ENCODE peak calls at places on chromosomes 6 and 20, in six cellular contexts. V is heart left ventricle, O is lower leg skin, U is esophagus muscularis mucosa, J is adrenal gland, G is ovary. K is an unnamed sample.

GRCh38 chr6:11224252-11224965 is 8.1 kb downstream of the NEDD9 start:
- DNase-seq in V (no peak), O (no peak), U (no peak), J (no peak), G (no peak), K (no peak)

GRCh38 chr6:84707161-84707560 is 57.2 kb downstream of the TBX18 start:
- DNase-seq in V (no peak), O (no peak), U (no peak), J (no peak), G (no peak), K (no peak)

GRCh38 chr6:155093430-155093829 is 98.3 kb downstream of the TIAM2 start:
- DNase-seq in V (no peak), O (no peak), U (no peak), J (no peak), G (no peak), K (no peak)

GRCh38 chr6:24721461-24722215 is 2.7 kb upstream of the C6orf62 start:
- DNase-seq in V (peak), O (peak), U (no peak), J (peak), G (no peak), K (no peak)

GRCh38 chr6:161414800-161415199 is 140.9 kb upstream of the AGPAT4 start:
- DNase-seq in V (no peak), O (no peak), U (no peak), J (no peak), G (no peak), K (no peak)

GRCh38 chr20:36633285-36633772 is 12.7 kb downstream of the SLA2 start:
- DNase-seq in V (no peak), O (no peak), U (no peak), J (no peak), G (no peak), K (no peak)

GRCh38 chr6:34414999-34415858 is 10.6 kb downstream of the RPS10 start:
- DNase-seq in V (peak), O (no peak), U (no peak), J (peak), G (peak), K (peak)

GRCh38 chr6:509676-510075 is 118.1 kb downstream of the IRF4 start:
- DNase-seq in V (no peak), O (no peak), U (no peak), J (no peak), G (no peak), K (no peak)

GRCh38 chr6:4384638-4385036 is 249.3 kb upstream of the ECI2 start:
- DNase-seq in V (no peak), O (no peak), U (no peak), J (no peak), G (no peak), K (no peak)

GRCh38 chr20:32457476-32457986 is 99.4 kb downstream of the ASXL1 start:
- DNase-seq in V (peak), O (no peak), U (no peak), J (peak), G (peak), K (peak)

GRCh38 chr6:76124010-76124409 is 51.5 kb upstream of the IMPG1 start:
- DNase-seq in V (no peak), O (no peak), U (no peak), J (no peak), G (no peak), K (no peak)

GRCh38 chr6:3603443-3604130 is 146.7 kb upstream of the SLC22A23 start:
- DNase-seq in V (no peak), O (no peak), U (no peak), J (no peak), G (no peak), K (no peak)

GRCh38 chr20:53177687-53178086 is 205.5 kb downstream of the TSHZ2 start:
- DNase-seq in V (no peak), O (no peak), U (no peak), J (no peak), G (no peak), K (no peak)

GRCh38 chr6:82040405-82041221 is 206.9 kb downstream of the IBTK start:
- DNase-seq in V (peak), O (no peak), U (no peak), J (peak), G (peak), K (peak)

GRCh38 chr6:74931567-74931966 is 274.3 kb downstream of the COL12A1 start:
- DNase-seq in V (no peak), O (no peak), U (no peak), J (no peak), G (no peak), K (no peak)

GRCh38 chr6:111692327-111693164 is 86.9 kb upstream of the TRAF3IP2 start:
- DNase-seq in V (peak), O (no peak), U (no peak), J (no peak), G (no peak), K (no peak)

GRCh38 chr6:47524136-47524840 is 46.7 kb downstream of the CD2AP start:
- DNase-seq in V (no peak), O (no peak), U (no peak), J (no peak), G (no peak), K (no peak)

GRCh38 chr6:18395851-18396187 is 8.7 kb downstream of the RNF144B start:
- DNase-seq in V (no peak), O (no peak), U (no peak), J (no peak), G (no peak), K (no peak)

GRCh38 chr20:25272223-25273000 is 24.5 kb downstream of the PYGB start:
- DNase-seq in V (peak), O (peak), U (no peak), J (no peak), G (no peak), K (no peak)

GRCh38 chr6:84998223-84998622 is 233.8 kb upstream of the TBX18 start:
- DNase-seq in V (no peak), O (no peak), U (no peak), J (no peak), G (no peak), K (no peak)

GRCh38 chr6:701215-701614 is 8.3 kb upstream of the EXOC2 start:
- DNase-seq in V (no peak), O (no peak), U (no peak), J (no peak), G (no peak), K (no peak)

GRCh38 chr6:35218456-35218855 is 4.7 kb downstream of the SCUBE3 start:
- DNase-seq in V (no peak), O (no peak), U (no peak), J (no peak), G (no peak), K (no peak)

GRCh38 chr20:47352332-47353223 is 3.9 kb downstream of the ZMYND8 start:
- DNase-seq in V (peak), O (no peak), U (no peak), J (peak), G (peak), K (no peak)

GRCh38 chr6:105243487-105243886 is 63.7 kb upstream of the POPDC3 start:
- DNase-seq in V (no peak), O (no peak), U (no peak), J (no peak), G (no peak), K (no peak)

GRCh38 chr6:170199716-170200115 is 91.2 kb downstream of the DLL1 start:
- DNase-seq in V (no peak), O (no peak), U (peak), J (no peak), G (no peak), K (no peak)

GRCh38 chr6:10463491-10464481 is 48.9 kb upstream of the TFAP2A start:
- DNase-seq in V (no peak), O (no peak), U (no peak), J (no peak), G (no peak), K (no peak)

GRCh38 chr6:4776967-4777925 is 1.0 kb downstream of the CDYL start:
- DNase-seq in V (peak), O (no peak), U (no peak), J (no peak), G (peak), K (no peak)

GRCh38 chr20:6492396-6493055 is 275.0 kb upstream of the BMP2 start:
- DNase-seq in V (no peak), O (no peak), U (no peak), J (no peak), G (no peak), K (no peak)

GRCh38 chr6:89268776-89269175 is 46.3 kb downstream of the GABRR2 start:
- DNase-seq in V (no peak), O (no peak), U (no peak), J (no peak), G (no peak), K (no peak)

GRCh38 chr6:35568967-35569606 is 56.4 kb upstream of the TULP1 start:
- DNase-seq in V (peak), O (peak), U (peak), J (peak), G (no peak), K (peak)

GRCh38 chr6:2993755-2994317 is 5.9 kb upstream of the NQO2 start:
- DNase-seq in V (no peak), O (no peak), U (no peak), J (peak), G (no peak), K (no peak)

GRCh38 chr6:136647363-136647763 is 97.1 kb upstream of the MAP7 start:
- DNase-seq in V (peak), O (no peak), U (no peak), J (peak), G (peak), K (no peak)
- TF ChIP-seq POLR2A in V (no peak), O (no peak), U (no peak), J (no peak), G (no peak), K (no peak)

GRCh38 chr6:158799051-158799792 is 19.9 kb downstream of the EZR start:
- DNase-seq in V (no peak), O (peak), U (no peak), J (peak), G (no peak), K (no peak)

GRCh38 chr6:158807515-158808441 is 11.4 kb downstream of the EZR start:
- DNase-seq in V (no peak), O (peak), U (no peak), J (no peak), G (no peak), K (no peak)

GRCh38 chr6:158805698-158806373 is 13.3 kb downstream of the EZR start:
- DNase-seq in V (no peak), O (peak), U (no peak), J (no peak), G (no peak), K (no peak)

GRCh38 chr6:158801655-158802294 is 17.4 kb downstream of the EZR start:
- DNase-seq in V (peak), O (peak), U (no peak), J (no peak), G (no peak), K (no peak)

DNA sequence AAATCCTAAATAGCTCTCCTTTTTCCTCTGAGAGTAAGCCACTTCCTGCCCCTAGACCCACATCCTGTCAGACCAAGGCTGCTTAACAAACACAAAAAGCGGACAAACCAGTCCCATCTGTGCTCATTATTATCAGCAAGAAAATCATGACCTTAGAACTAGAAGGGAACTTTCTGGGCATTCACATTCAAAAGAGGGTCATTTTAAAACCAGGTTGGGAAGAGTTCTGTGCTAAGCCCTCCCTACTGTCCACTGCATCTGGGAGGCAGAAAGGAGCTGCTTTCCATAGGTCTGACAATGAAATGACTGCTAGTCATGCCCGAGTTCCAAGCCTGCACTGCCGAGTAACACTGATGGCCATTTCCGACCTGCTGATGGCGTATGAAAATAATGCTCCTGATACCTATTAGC is 15.4 kb downstream of the EZR start:
- DNase-seq in V (no peak), O (peak), U (no peak), J (no peak), G (no peak), K (no peak)
- H3K4me3 ChIP-seq in V (peak), O (no peak), U (no peak), J (peak), G (no peak), K (no peak)

DNA sequence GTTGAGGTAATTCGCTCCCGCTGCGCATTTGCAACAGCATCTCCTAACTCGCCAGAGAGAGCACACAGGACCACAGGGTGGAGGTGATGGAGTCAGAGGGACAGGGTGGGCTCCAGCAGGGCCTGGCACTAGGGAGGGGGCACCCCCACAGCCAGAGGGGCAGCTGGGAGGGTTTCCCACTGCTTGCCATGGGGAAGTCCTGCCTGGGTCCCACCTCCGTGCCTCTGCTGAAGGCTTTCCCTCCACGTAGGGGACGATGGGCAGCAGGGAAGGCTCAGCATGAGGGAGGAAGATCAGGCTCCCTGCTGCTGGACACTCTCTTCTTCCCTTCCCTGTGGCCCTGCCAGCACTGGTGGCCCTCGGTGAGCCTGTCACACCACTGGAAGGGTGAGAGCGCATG is 37.2 kb downstream of the VSTM2L start:
- DNase-seq in V (no peak), O (peak), U (no peak), J (no peak), G (no peak), K (no peak)
- TF ChIP-seq POLR2A in V (no peak), O (no peak), U (no peak), J (no peak), G (no peak), K (no peak)

GRCh38 chr6:95687839-95688238 is 110.5 kb downstream of the MANEA start:
- DNase-seq in V (no peak), O (no peak), U (no peak), J (no peak), G (no peak), K (no peak)

GRCh38 chr6:95686272-95686671 is 108.9 kb downstream of the MANEA start:
- DNase-seq in V (no peak), O (no peak), U (no peak), J (no peak), G (no peak), K (no peak)

GRCh38 chr6:95690328-95690727 is 113.0 kb downstream of the MANEA start:
- DNase-seq in V (no peak), O (no peak), U (no peak), J (no peak), G (no peak), K (no peak)

GRCh38 chr6:95685817-95686216 is 108.5 kb downstream of the MANEA start:
- DNase-seq in V (no peak), O (no peak), U (no peak), J (no peak), G (no peak), K (no peak)

DNA sequence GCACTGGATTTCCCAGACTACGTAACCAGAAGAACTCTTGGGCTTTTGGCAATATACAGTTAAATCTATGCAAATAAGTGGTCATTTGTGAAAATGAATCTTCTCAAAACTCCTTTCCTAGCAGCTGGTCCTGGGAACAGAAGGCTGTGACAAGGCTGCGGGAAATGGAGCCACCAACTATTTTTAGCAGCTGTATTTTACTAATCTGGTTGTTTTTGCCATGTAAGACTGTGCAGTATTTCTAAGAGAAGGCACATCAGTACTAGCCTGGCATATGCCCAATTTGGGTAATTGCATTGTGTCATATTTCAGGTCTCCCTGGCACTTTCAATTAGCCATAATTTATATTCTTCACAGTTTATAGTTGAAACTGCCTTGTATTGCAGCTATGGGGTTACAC is 109.5 kb downstream of the MANEA start:
- DNase-seq in V (no peak), O (no peak), U (no peak), J (no peak), G (no peak), K (no peak)
- H3K4me3 ChIP-seq in V (no peak), O (no peak), U (no peak), J (no peak), G (no peak), K (no peak)

GRCh38 chr6:132816665-132817064 is 2.3 kb downstream of the RPS12 start:
- DNase-seq in V (no peak), O (no peak), U (no peak), J (no peak), G (no peak), K (no peak)
- TF ChIP-seq POLR2A in V (no peak), O (no peak), U (no peak), J (no peak), G (no peak), K (no peak)

DNA sequence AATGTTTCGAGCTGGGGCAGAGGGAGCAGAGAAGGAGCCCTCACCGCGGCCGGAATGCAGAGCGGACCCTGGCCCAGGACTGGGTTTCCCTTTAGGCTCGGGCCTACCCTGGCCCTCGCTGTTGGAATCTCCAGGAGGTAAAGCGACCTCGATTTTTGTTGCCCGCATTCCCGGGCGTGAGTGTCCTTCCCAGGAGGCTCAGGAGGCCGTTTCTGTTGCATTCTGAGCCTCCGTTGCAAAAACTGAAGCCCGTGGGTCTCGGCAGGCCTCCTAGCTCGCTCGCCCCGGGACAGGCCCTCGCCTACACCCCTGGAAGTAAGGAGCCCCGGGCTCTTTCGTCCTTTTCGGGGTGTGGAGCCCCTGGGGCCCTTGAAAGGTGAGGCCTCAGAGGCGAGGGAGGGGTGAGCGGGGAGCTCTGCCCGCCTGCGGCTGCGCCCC is 2.2 kb downstream of the NR2E1 start:
- DNase-seq in V (no peak), O (no peak), U (no peak), J (no peak), G (no peak), K (no peak)
- H3K4me3 ChIP-seq in V (peak), O (no peak), U (peak), J (peak), G (no peak), K (no peak)

K was measured in uterus.